ENCODE peak calls at places on chromosome 12, in ten cellular contexts. Q is breast epithelium; W is GM10248; G is SK-N-SH; O is psoas muscle; T is IMR-90; U is left ventricle myocardium inferior; X is activated CD8-positive, alpha-beta T cell treated with anti-CD3 and anti-CD28 coated beads for 36 hours; V is fibroblast of lung; N is colonic mucosa. S is an unnamed sample.

GRCh38 chr12:128009108-128009507 is 257.9 kb upstream of the TMEM132C start:
- DNase-seq in Q (no peak), W (no peak), G (no peak), O (no peak), T (no peak), U (no peak), X (no peak), V (no peak), N (no peak), S (no peak)

GRCh38 chr12:95976416-95976832 is 19.7 kb downstream of the HAL start:
- DNase-seq in Q (no peak), W (no peak), G (no peak), O (no peak), T (peak), U (no peak), X (no peak), V (peak), N (no peak), S (no peak)

GRCh38 chr12:57173683-57174082 is 26.3 kb upstream of the LRP1-AS start:
- DNase-seq in Q (no peak), W (no peak), G (no peak), O (no peak), T (no peak), U (no peak), X (no peak), V (no peak), N (no peak), S (no peak)

GRCh38 chr12:93819048-93819491 is 141.9 kb downstream of the CRADD start:
- DNase-seq in Q (peak), W (no peak), G (no peak), O (peak), T (peak), U (peak), X (no peak), V (peak), N (peak), S (no peak)

GRCh38 chr12:69810870-69811498 is 14.0 kb upstream of the MYRFL start:
- DNase-seq in Q (no peak), W (no peak), G (no peak), O (no peak), T (no peak), U (no peak), X (no peak), V (no peak), N (no peak), S (no peak)

GRCh38 chr12:65826513-65827171 is 2.4 kb downstream of the HMGA2 start:
- DNase-seq in Q (no peak), W (no peak), G (peak), O (no peak), T (peak), U (no peak), X (no peak), V (peak), N (peak), S (no peak)

GRCh38 chr12:19131020-19131431 is 1.5 kb downstream of the PLEKHA5 start:
- DNase-seq in Q (peak), W (no peak), G (peak), O (no peak), T (peak), U (no peak), X (no peak), V (peak), N (peak), S (no peak)

GRCh38 chr12:91177380-91177779 is 5.2 kb downstream of the DCN start:
- DNase-seq in Q (no peak), W (no peak), G (no peak), O (no peak), T (peak), U (no peak), X (no peak), V (peak), N (no peak), S (no peak)

GRCh38 chr12:91978143-91978542 is 167.5 kb downstream of the BTG1 start:
- DNase-seq in Q (no peak), W (no peak), G (no peak), O (no peak), T (peak), U (no peak), X (peak), V (peak), N (no peak), S (no peak)

GRCh38 chr12:120249875-120250795 is 15.4 kb downstream of the PXN start:
- DNase-seq in Q (no peak), W (peak), G (no peak), O (peak), T (no peak), U (peak), X (peak), V (no peak), N (no peak), S (no peak)

GRCh38 chr12:120252071-120252906 is 13.2 kb downstream of the PXN start:
- DNase-seq in Q (no peak), W (no peak), G (no peak), O (no peak), T (no peak), U (no peak), X (peak), V (no peak), N (no peak), S (no peak)

GRCh38 chr12:120247183-120247582 is 18.3 kb downstream of the PXN start:
- DNase-seq in Q (no peak), W (no peak), G (no peak), O (no peak), T (no peak), U (no peak), X (no peak), V (no peak), N (no peak), S (no peak)

GRCh38 chr12:120247621-120248030 is 17.9 kb downstream of the PXN start:
- DNase-seq in Q (no peak), W (no peak), G (no peak), O (no peak), T (peak), U (no peak), X (no peak), V (peak), N (no peak), S (no peak)

GRCh38 chr12:120249266-120249874 is 16.2 kb downstream of the PXN start:
- DNase-seq in Q (no peak), W (no peak), G (no peak), O (no peak), T (no peak), U (no peak), X (no peak), V (no peak), N (no peak), S (no peak)
- TF ChIP-seq CTCF in Q (no peak), W (no peak), G (no peak), O (no peak), T (no peak), U (no peak), X (no peak), V (no peak), N (no peak), S (no peak)

GRCh38 chr12:12185424-12185823 is 81.4 kb downstream of the LRP6 start:
- DNase-seq in Q (no peak), W (no peak), G (no peak), O (no peak), T (peak), U (no peak), X (no peak), V (no peak), N (no peak), S (no peak)
- TF ChIP-seq CTCF in Q (no peak), W (no peak), G (no peak), O (no peak), T (no peak), U (no peak), X (no peak), V (no peak), N (no peak), S (no peak)

DNA sequence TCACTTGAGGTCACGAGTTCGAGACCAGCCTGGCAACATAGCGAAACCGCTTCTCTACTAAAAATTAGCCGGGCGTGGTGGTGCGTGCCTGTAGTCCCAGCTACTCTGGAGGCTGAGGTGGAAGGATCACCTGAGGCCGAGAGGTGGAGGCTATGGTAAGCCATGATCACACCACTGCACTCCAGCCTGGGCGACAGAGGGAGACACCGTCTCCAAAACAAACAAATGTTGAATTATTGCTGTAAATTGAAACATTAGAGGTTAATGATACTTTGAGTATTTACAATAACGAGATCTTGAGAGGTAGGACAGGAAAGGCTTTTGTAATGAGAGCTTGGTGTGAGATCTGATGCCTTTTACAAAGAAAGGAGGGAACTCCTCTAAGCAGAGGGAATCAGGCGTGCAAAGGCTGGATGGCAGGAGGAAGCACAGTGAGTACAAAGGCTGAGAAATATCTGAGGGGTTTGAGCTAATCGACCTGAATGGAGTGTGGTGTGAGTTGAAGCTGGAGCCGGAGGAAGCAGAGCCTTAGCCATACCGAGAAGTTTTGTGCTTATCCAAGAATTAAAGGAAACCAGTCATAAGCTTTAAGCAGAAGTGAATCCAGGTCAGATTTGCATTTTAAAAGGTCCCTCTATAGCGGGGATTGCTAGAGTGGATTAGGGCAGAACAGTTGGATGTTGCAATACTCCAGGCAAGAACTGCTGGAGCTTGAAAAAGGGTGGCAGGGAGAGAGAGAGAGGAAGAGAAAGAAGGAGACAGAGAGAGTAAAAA is 1.1 kb downstream of the RHNO1 start:
- DNase-seq in Q (no peak), W (no peak), G (no peak), O (no peak), T (peak), U (no peak), X (no peak), V (peak), N (no peak), S (no peak)
- TF ChIP-seq CTCF in Q (no peak), W (no peak), G (no peak), O (no peak), T (no peak), U (no peak), X (no peak), V (peak), N (no peak), S (no peak)

GRCh38 chr12:67270622-67271021 is 1.5 kb downstream of the CAND1 start:
- DNase-seq in Q (no peak), W (no peak), G (no peak), O (no peak), T (no peak), U (no peak), X (no peak), V (no peak), N (no peak), S (no peak)

GRCh38 chr12:67268335-67268895 is 743 bp upstream of the CAND1 start:
- DNase-seq in Q (peak), W (peak), G (peak), O (peak), T (peak), U (peak), X (peak), V (peak), N (peak), S (peak)

GRCh38 chr12:67269632-67270578 is 747 bp downstream of the CAND1 start:
- DNase-seq in Q (peak), W (peak), G (peak), O (peak), T (no peak), U (peak), X (peak), V (peak), N (peak), S (no peak)

GRCh38 chr12:67271976-67272375 is 2.8 kb downstream of the CAND1 start:
- DNase-seq in Q (no peak), W (no peak), G (no peak), O (no peak), T (peak), U (no peak), X (no peak), V (peak), N (no peak), S (no peak)

GRCh38 chr12:67268896-67269631 is at the start of gene CAND1:
- DNase-seq in Q (peak), W (peak), G (peak), O (peak), T (peak), U (peak), X (peak), V (peak), N (peak), S (peak)
- TF ChIP-seq CTCF in Q (no peak), W (peak), G (no peak), O (peak), T (no peak), U (no peak), X (no peak), V (no peak), N (no peak), S (no peak)

GRCh38 chr12:54725233-54725843 is 77.2 kb upstream of the DCD start:
- DNase-seq in Q (no peak), W (no peak), G (no peak), O (no peak), T (no peak), U (no peak), X (no peak), V (no peak), N (no peak), S (no peak)
- TF ChIP-seq CTCF in Q (no peak), W (peak), G (peak), O (no peak), T (peak), U (peak), X (peak), V (no peak), N (peak), S (no peak)

DNA sequence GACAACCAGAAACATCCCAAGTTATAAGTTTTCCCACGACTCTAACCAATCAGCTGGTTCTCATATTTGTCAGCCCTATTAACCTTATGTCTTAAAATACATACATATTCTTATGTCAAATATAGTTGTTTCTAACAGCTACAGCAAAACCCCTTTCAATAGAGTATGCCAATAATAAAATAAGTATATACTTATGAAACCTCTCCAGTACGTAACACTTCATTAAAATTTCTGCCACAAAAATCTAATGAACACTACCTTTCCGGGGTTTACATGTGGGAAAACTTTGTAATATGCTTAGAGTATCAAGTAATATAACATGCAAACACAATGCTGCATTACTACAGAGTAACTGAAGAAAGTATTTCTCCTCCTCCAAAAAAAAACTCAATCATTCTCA is 1.8 kb downstream of the LRP6 start:
- DNase-seq in Q (no peak), W (no peak), G (no peak), O (no peak), T (no peak), U (no peak), X (no peak), V (no peak), N (no peak), S (no peak)
- TF ChIP-seq CTCF in Q (no peak), W (no peak), G (no peak), O (no peak), T (no peak), U (no peak), X (no peak), V (no peak), N (no peak), S (no peak)

DNA sequence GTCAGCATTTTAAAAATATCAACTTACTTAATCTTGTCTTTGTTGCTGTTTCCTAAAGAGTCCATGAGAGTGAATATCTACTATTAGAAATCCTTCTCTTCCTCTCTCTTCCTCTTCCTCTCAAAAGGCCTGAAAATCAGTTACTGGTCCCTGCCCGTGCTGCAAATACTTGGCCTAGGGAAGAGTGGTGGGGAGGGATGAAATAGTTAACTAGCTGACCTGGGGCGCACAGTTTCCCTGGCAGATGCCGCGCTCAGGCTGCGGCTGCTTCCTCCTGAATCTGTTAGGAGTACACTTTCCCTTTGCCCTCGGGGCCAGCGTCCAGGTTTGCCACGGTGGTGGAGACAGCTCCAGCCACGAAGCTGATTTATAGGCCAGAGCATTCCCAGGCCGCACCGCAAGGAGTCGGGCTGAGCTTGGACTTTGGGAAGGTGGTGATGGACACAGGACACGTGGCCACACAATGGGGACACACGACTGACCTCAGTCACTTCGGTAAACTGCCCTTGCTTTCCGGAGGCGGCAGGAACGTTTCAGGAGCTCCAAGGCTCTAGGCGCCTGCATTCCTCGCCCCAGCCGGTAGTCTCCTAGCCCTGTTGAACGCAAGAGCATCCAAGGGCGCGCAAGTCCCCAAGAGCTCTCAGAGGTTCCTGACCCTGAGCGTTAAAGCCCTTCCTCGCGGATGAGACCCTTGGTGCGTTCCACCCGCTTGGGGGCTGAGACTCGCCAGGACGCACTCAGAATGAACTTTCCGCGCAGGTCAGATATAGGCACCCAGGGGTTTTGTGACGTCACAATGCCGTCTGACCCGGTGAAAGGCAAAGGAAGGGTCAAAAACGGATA is 7.1 kb upstream of the ASCL1 start:
- DNase-seq in Q (no peak), W (peak), G (no peak), O (no peak), T (no peak), U (no peak), X (no peak), V (no peak), N (no peak), S (no peak)
- TF ChIP-seq CTCF in Q (no peak), W (peak), G (no peak), O (no peak), T (no peak), U (no peak), X (no peak), V (no peak), N (no peak), S (no peak)